ENCODE peak calls at places on chromosomes 12 and 14, in four cellular contexts. One of them, this sample, is unnamed.

GRCh38 chr12:90090929-90091651 is 382.5 kb upstream of the ATP2B1 start:
- DNase-seq in adrenal gland: no peak
- DNase-seq in BE2C: no peak
- DNase-seq in K562: no peak
- DNase-seq in this sample: no peak

GRCh38 chr12:120903382-120903817 is 758 bp downstream of the SPPL3 start:
- DNase-seq in adrenal gland: peak
- DNase-seq in BE2C: peak
- DNase-seq in K562: peak
- DNase-seq in this sample: peak

GRCh38 chr12:56723889-56724659 is 1.0 kb downstream of the NACA start:
- DNase-seq in adrenal gland: peak
- DNase-seq in BE2C: peak
- DNase-seq in K562: no peak
- DNase-seq in this sample: peak

GRCh38 chr12:65637774-65638173 is 186.5 kb upstream of the HMGA2 start:
- DNase-seq in adrenal gland: no peak
- DNase-seq in BE2C: no peak
- DNase-seq in K562: no peak
- DNase-seq in this sample: no peak

GRCh38 chr14:74219806-74220205 is 19.4 kb upstream of the VSX2 start:
- DNase-seq in adrenal gland: no peak
- DNase-seq in BE2C: no peak
- DNase-seq in K562: no peak
- DNase-seq in this sample: no peak

GRCh38 chr14:21999400-21999799 is 325.8 kb upstream of the OR4E1 start:
- DNase-seq in adrenal gland: no peak
- DNase-seq in BE2C: no peak
- DNase-seq in K562: no peak
- DNase-seq in this sample: no peak

GRCh38 chr12:111767362-111768158 is 827 bp downstream of the ALDH2 start:
- DNase-seq in adrenal gland: no peak
- DNase-seq in BE2C: peak
- DNase-seq in K562: no peak
- DNase-seq in this sample: peak

GRCh38 chr12:103688659-103689058 is 101.6 kb downstream of the STAB2 start:
- DNase-seq in adrenal gland: no peak
- DNase-seq in BE2C: no peak
- DNase-seq in K562: no peak
- DNase-seq in this sample: no peak

GRCh38 chr12:130286041-130286440 is 51.6 kb upstream of the PIWIL1 start:
- DNase-seq in adrenal gland: no peak
- DNase-seq in BE2C: peak
- DNase-seq in K562: peak
- DNase-seq in this sample: no peak

GRCh38 chr12:96255077-96255476 is 60.9 kb downstream of the ELK3 start:
- DNase-seq in adrenal gland: no peak
- DNase-seq in BE2C: no peak
- DNase-seq in K562: no peak
- DNase-seq in this sample: peak

GRCh38 chr14:37985826-37986470 is 221.8 kb upstream of the SSTR1 start:
- DNase-seq in adrenal gland: peak
- DNase-seq in BE2C: peak
- DNase-seq in K562: no peak
- DNase-seq in this sample: peak

GRCh38 chr12:117034691-117035090 is 64.5 kb downstream of the TESC start:
- DNase-seq in adrenal gland: no peak
- DNase-seq in BE2C: no peak
- DNase-seq in K562: no peak
- DNase-seq in this sample: no peak

GRCh38 chr14:105495990-105496830 is 5.2 kb downstream of the TEDC1 start:
- DNase-seq in adrenal gland: no peak
- DNase-seq in BE2C: no peak
- DNase-seq in K562: no peak
- DNase-seq in this sample: no peak

GRCh38 chr14:51880810-51881580 is 20.6 kb downstream of the GNG2 start:
- DNase-seq in adrenal gland: no peak
- DNase-seq in BE2C: no peak
- DNase-seq in K562: no peak
- DNase-seq in this sample: no peak

GRCh38 chr12:76569685-76570604 is 10.4 kb upstream of the OSBPL8 start:
- DNase-seq in adrenal gland: no peak
- DNase-seq in BE2C: no peak
- DNase-seq in K562: no peak
- DNase-seq in this sample: no peak

GRCh38 chr14:100141133-100141497 is 18.3 kb downstream of the DEGS2 start:
- DNase-seq in adrenal gland: no peak
- DNase-seq in BE2C: no peak
- DNase-seq in K562: no peak
- DNase-seq in this sample: no peak

GRCh38 chr14:31047503-31047902 is 21.3 kb upstream of the STRN3 start:
- DNase-seq in adrenal gland: no peak
- DNase-seq in BE2C: no peak
- DNase-seq in K562: no peak
- DNase-seq in this sample: no peak

GRCh38 chr12:26857465-26858176 is 24.6 kb upstream of the ITPR2 start:
- DNase-seq in adrenal gland: no peak
- DNase-seq in BE2C: no peak
- DNase-seq in K562: no peak
- DNase-seq in this sample: no peak

GRCh38 chr14:102622262-102622885 is 29.9 kb downstream of the RCOR1 start:
- DNase-seq in adrenal gland: peak
- DNase-seq in BE2C: peak
- DNase-seq in K562: no peak
- DNase-seq in this sample: no peak

GRCh38 chr14:30521899-30522736 is 36.8 kb upstream of the G2E3 start:
- DNase-seq in adrenal gland: no peak
- DNase-seq in BE2C: no peak
- DNase-seq in K562: peak
- DNase-seq in this sample: no peak

GRCh38 chr12:62698701-62699101 is 232.1 kb downstream of the MON2 start:
- DNase-seq in adrenal gland: no peak
- DNase-seq in BE2C: no peak
- DNase-seq in K562: no peak
- DNase-seq in this sample: no peak

GRCh38 chr12:29073631-29074239 is 75.3 kb upstream of the FAR2 start:
- DNase-seq in adrenal gland: no peak
- DNase-seq in BE2C: peak
- DNase-seq in K562: peak
- DNase-seq in this sample: no peak

GRCh38 chr12:62260733-62261683 is 804 bp downstream of the USP15 start:
- DNase-seq in adrenal gland: no peak
- DNase-seq in BE2C: peak
- DNase-seq in K562: peak
- DNase-seq in this sample: peak

GRCh38 chr12:105253882-105254513 is 18.0 kb upstream of the APPL2 start:
- DNase-seq in adrenal gland: no peak
- DNase-seq in BE2C: no peak
- DNase-seq in K562: peak
- DNase-seq in this sample: no peak

GRCh38 chr12:22103418-22103817 is 57.4 kb downstream of the CMAS start:
- DNase-seq in adrenal gland: no peak
- DNase-seq in BE2C: no peak
- DNase-seq in K562: no peak
- DNase-seq in this sample: no peak

GRCh38 chr12:27285395-27285794 is 41.3 kb downstream of the STK38L start:
- DNase-seq in adrenal gland: no peak
- DNase-seq in BE2C: no peak
- DNase-seq in K562: no peak
- DNase-seq in this sample: no peak

GRCh38 chr12:43338848-43339526 is 213.0 kb downstream of the ADAMTS20 start:
- DNase-seq in adrenal gland: no peak
- DNase-seq in BE2C: peak
- DNase-seq in K562: no peak
- DNase-seq in this sample: no peak

GRCh38 chr12:112532106-112532505 is 113.4 kb downstream of the PTPN11 start:
- DNase-seq in adrenal gland: no peak
- DNase-seq in BE2C: no peak
- DNase-seq in K562: no peak
- DNase-seq in this sample: no peak

GRCh38 chr12:12624479-12625120 is 12.9 kb downstream of the CREBL2 start:
- DNase-seq in adrenal gland: no peak
- DNase-seq in BE2C: no peak
- DNase-seq in K562: no peak
- DNase-seq in this sample: no peak

GRCh38 chr12:30044206-30044605 is 260.5 kb upstream of the TMTC1 start:
- DNase-seq in adrenal gland: no peak
- DNase-seq in BE2C: no peak
- DNase-seq in K562: no peak
- DNase-seq in this sample: no peak

DNA sequence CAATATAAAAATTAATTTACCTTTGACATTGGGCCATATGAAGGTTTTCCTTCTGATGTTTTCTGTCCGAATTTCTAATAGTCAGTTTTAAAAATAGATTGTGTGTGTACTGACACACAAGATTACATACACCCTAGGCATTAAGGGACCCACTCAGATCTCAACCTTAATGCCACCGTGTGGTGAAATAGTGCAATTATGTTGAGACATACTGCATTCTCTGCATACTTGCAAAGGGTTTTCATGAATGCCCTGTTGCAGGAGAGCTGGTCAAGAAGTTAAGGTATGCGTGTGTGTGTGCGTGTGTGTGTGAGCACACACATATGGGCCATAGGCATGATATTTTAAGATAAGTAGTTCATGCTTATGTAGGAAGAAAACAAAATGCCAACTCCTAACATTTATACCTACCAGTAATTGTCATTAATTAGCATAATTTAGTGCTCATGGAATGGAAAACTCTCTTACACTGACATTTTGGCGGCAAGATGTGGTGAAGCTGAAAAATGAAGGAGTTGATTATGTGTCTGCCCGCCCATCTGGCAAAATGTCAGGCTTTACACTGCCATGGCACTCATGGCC is 58.8 kb downstream of the PIK3C2G start:
- DNase-seq in adrenal gland: no peak
- DNase-seq in BE2C: peak
- DNase-seq in K562: peak
- DNase-seq in this sample: no peak
- TF ChIP-seq CTCF in adrenal gland: peak
- TF ChIP-seq CTCF in BE2C: peak
- TF ChIP-seq CTCF in K562: no peak
- TF ChIP-seq CTCF in this sample: no peak

GRCh38 chr12:49091836-49092085 is 2.8 kb downstream of the DHH start:
- DNase-seq in adrenal gland: no peak
- DNase-seq in BE2C: no peak
- DNase-seq in K562: no peak
- DNase-seq in this sample: no peak

GRCh38 chr12:49091056-49091835 is 3.4 kb downstream of the DHH start:
- DNase-seq in adrenal gland: no peak
- DNase-seq in BE2C: no peak
- DNase-seq in K562: no peak
- DNase-seq in this sample: no peak

GRCh38 chr12:49092816-49093406 is 1.7 kb downstream of the DHH start:
- DNase-seq in adrenal gland: no peak
- DNase-seq in BE2C: no peak
- DNase-seq in K562: peak
- DNase-seq in this sample: no peak

GRCh38 chr12:49093746-49094103 is 876 bp downstream of the DHH start:
- DNase-seq in adrenal gland: no peak
- DNase-seq in BE2C: no peak
- DNase-seq in K562: peak
- DNase-seq in this sample: no peak

GRCh38 chr12:49092086-49092815 is 2.4 kb downstream of the DHH start:
- DNase-seq in adrenal gland: no peak
- DNase-seq in BE2C: peak
- DNase-seq in K562: peak
- DNase-seq in this sample: peak
- H3K4me3 ChIP-seq in adrenal gland: no peak
- H3K4me3 ChIP-seq in BE2C: peak
- H3K4me3 ChIP-seq in K562: peak
- H3K4me3 ChIP-seq in this sample: no peak

GRCh38 chr12:85951823-85952222 is 77.7 kb downstream of the NTS start:
- DNase-seq in adrenal gland: no peak
- DNase-seq in BE2C: no peak
- DNase-seq in K562: no peak
- DNase-seq in this sample: no peak
- TF ChIP-seq CTCF in adrenal gland: no peak
- TF ChIP-seq CTCF in BE2C: peak
- TF ChIP-seq CTCF in K562: no peak
- TF ChIP-seq CTCF in this sample: peak

GRCh38 chr12:124868252-124868965 is 4.7 kb upstream of the SCARB1 start:
- DNase-seq in adrenal gland: no peak
- DNase-seq in BE2C: no peak
- DNase-seq in K562: no peak
- DNase-seq in this sample: no peak
- H3K4me3 ChIP-seq in adrenal gland: no peak
- H3K4me3 ChIP-seq in BE2C: no peak
- H3K4me3 ChIP-seq in K562: peak
- H3K4me3 ChIP-seq in this sample: no peak